ENCODE peak calls at places on chromosomes 7 and 10, in six cellular contexts. One of them, this sample, is unnamed.
A peak's percentile ranks its signal among the peaks of the same experiment; 100 is the strongest.

GRCh38 chr7:79461660-79462059 is 8.2 kb upstream of the MAGI2 start:
- DNase-seq in endodermal cell: no peak
- DNase-seq in IMR-90: peak; percentile 91
- DNase-seq in PC-9: no peak
- DNase-seq in hepatocyte: peak; percentile 55
- DNase-seq in AG04450: peak; percentile 33
- DNase-seq in this sample: peak; percentile 66

GRCh38 chr7:64799-65430 is 127.5 kb upstream of the FAM20C start:
- DNase-seq in AG04450: no peak
- DNase-seq in endodermal cell: no peak
- DNase-seq in PC-9: no peak
- DNase-seq in hepatocyte: no peak
- DNase-seq in IMR-90: no peak
- DNase-seq in this sample: no peak

GRCh38 chr7:107644704-107645083 is 15.9 kb upstream of the SLC26A4 start:
- DNase-seq in AG04450: no peak
- DNase-seq in endodermal cell: no peak
- DNase-seq in IMR-90: peak; percentile 31
- DNase-seq in hepatocyte: no peak
- DNase-seq in PC-9: no peak
- DNase-seq in this sample: no peak

GRCh38 chr10:120039066-120039465 is 146.5 kb downstream of the SEC23IP start:
- DNase-seq in IMR-90: no peak
- DNase-seq in PC-9: no peak
- DNase-seq in endodermal cell: no peak
- DNase-seq in hepatocyte: no peak
- DNase-seq in AG04450: no peak
- DNase-seq in this sample: no peak

GRCh38 chr7:143385891-143386781 is 5.0 kb downstream of the ZYX start:
- DNase-seq in IMR-90: no peak
- DNase-seq in hepatocyte: no peak
- DNase-seq in AG04450: no peak
- DNase-seq in PC-9: no peak
- DNase-seq in endodermal cell: peak; percentile 49
- DNase-seq in this sample: peak; percentile 43

GRCh38 chr7:51602321-51602720 is 285.7 kb upstream of the COBL start:
- DNase-seq in AG04450: no peak
- DNase-seq in PC-9: no peak
- DNase-seq in IMR-90: no peak
- DNase-seq in endodermal cell: peak; percentile 19
- DNase-seq in hepatocyte: no peak
- DNase-seq in this sample: no peak

GRCh38 chr7:45407730-45408406 is 166.3 kb upstream of the ADCY1 start:
- DNase-seq in hepatocyte: no peak
- DNase-seq in IMR-90: no peak
- DNase-seq in AG04450: no peak
- DNase-seq in PC-9: no peak
- DNase-seq in endodermal cell: peak; percentile 83
- DNase-seq in this sample: no peak

GRCh38 chr7:378041-378420 is 88.1 kb downstream of the FOXL3 start:
- DNase-seq in hepatocyte: no peak
- DNase-seq in endodermal cell: peak; percentile 23
- DNase-seq in PC-9: no peak
- DNase-seq in AG04450: no peak
- DNase-seq in IMR-90: no peak
- DNase-seq in this sample: no peak

GRCh38 chr7:7183833-7184463 is 1.6 kb downstream of the C1GALT1 start:
- DNase-seq in PC-9: no peak
- DNase-seq in AG04450: no peak
- DNase-seq in hepatocyte: no peak
- DNase-seq in endodermal cell: no peak
- DNase-seq in IMR-90: no peak
- DNase-seq in this sample: no peak

GRCh38 chr7:47990592-47990991 is 11.2 kb upstream of the HUS1 start:
- DNase-seq in IMR-90: no peak
- DNase-seq in hepatocyte: no peak
- DNase-seq in PC-9: no peak
- DNase-seq in AG04450: no peak
- DNase-seq in endodermal cell: no peak
- DNase-seq in this sample: no peak

GRCh38 chr7:47991741-47992311 is 12.4 kb upstream of the HUS1 start:
- DNase-seq in endodermal cell: peak; percentile 96
- DNase-seq in PC-9: peak; percentile 87
- DNase-seq in IMR-90: peak; percentile 51
- DNase-seq in AG04450: no peak
- DNase-seq in hepatocyte: peak; percentile 87
- DNase-seq in this sample: peak; percentile 63

GRCh38 chr7:47992446-47992845 is 13.0 kb upstream of the HUS1 start:
- DNase-seq in PC-9: no peak
- DNase-seq in endodermal cell: no peak
- DNase-seq in AG04450: no peak
- DNase-seq in hepatocyte: no peak
- DNase-seq in IMR-90: no peak
- DNase-seq in this sample: no peak

GRCh38 chr7:47988496-47989386 is 9.3 kb upstream of the HUS1 start:
- DNase-seq in PC-9: no peak
- DNase-seq in endodermal cell: no peak
- DNase-seq in AG04450: no peak
- DNase-seq in IMR-90: peak; percentile 5
- DNase-seq in hepatocyte: no peak
- DNase-seq in this sample: peak; percentile 13

DNA sequence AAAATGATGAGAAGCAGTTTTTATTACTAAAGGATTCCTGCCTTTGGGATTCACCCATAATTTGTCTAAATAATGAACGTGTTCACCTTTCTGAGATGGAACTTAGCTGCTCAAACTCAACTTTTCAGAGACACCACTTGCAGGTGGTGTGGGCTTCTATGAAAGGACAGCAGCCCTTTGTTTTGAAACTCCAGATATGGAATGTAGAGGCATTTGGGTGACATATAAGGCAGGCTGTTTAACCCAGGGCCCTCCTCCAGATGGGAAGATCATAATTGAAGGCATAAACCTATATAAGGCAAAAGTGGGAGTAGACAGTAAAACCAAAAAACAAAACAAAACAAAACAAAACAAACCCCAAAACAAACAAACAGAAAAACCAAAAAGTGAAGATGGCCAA is 11.9 kb upstream of the HUS1 start:
- DNase-seq in IMR-90: no peak
- DNase-seq in PC-9: no peak
- DNase-seq in hepatocyte: no peak
- DNase-seq in AG04450: no peak
- DNase-seq in endodermal cell: no peak
- DNase-seq in this sample: no peak
- H3K4me3 ChIP-seq in IMR-90: no peak overlapping the region
- H3K4me3 ChIP-seq in PC-9: peak overlapping the region; percentile 61
- H3K4me3 ChIP-seq in hepatocyte: no peak overlapping the region
- H3K4me3 ChIP-seq in AG04450: no peak overlapping the region
- H3K4me3 ChIP-seq in endodermal cell: no peak overlapping the region
- H3K4me3 ChIP-seq in this sample: no peak overlapping the region

DNA sequence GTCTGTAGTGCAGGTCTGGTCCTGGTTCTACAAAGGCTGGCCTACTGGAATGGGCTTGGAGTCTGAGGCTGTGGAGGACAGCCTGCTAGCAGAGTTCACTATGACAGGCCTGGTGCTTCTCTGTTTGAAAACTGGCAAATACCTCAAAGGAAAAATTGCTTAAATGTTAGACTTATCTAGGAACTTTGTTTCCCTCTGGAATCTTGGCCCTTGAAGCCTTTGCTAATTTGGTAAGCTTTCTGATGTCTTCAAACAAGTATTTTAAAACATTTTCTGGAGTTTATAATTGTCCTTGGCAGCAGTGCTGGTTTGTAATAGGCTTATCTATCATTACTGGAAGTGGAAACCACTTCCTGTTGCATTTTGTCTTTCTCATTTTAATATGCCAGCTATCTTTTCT is 139.7 kb downstream of the TMEM26 start:
- DNase-seq in PC-9: no peak
- DNase-seq in IMR-90: peak; percentile 30
- DNase-seq in hepatocyte: no peak
- DNase-seq in endodermal cell: no peak
- DNase-seq in AG04450: no peak
- DNase-seq in this sample: no peak
- H3K27ac ChIP-seq in PC-9: no peak overlapping the region
- H3K27ac ChIP-seq in IMR-90: peak overlapping the region; percentile 45
- H3K27ac ChIP-seq in hepatocyte: peak overlapping the region; percentile 14
- H3K27ac ChIP-seq in endodermal cell: no peak overlapping the region
- H3K27ac ChIP-seq in AG04450: no peak overlapping the region
- H3K27ac ChIP-seq in this sample: no peak overlapping the region

GRCh38 chr7:116582164-116582732 is 57.4 kb downstream of the CAV1 start:
- DNase-seq in AG04450: no peak
- DNase-seq in PC-9: no peak
- DNase-seq in hepatocyte: no peak
- DNase-seq in IMR-90: peak; percentile 74
- DNase-seq in endodermal cell: no peak
- DNase-seq in this sample: peak; percentile 61

GRCh38 chr7:116578526-116578925 is 53.7 kb downstream of the CAV1 start:
- DNase-seq in AG04450: no peak
- DNase-seq in endodermal cell: no peak
- DNase-seq in IMR-90: no peak
- DNase-seq in PC-9: no peak
- DNase-seq in hepatocyte: no peak
- DNase-seq in this sample: no peak

GRCh38 chr7:116579322-116579721 is 54.5 kb downstream of the CAV1 start:
- DNase-seq in endodermal cell: no peak
- DNase-seq in hepatocyte: no peak
- DNase-seq in IMR-90: no peak
- DNase-seq in PC-9: no peak
- DNase-seq in AG04450: no peak
- DNase-seq in this sample: no peak

GRCh38 chr7:116577320-116577871 is 52.6 kb downstream of the CAV1 start:
- DNase-seq in endodermal cell: no peak
- DNase-seq in IMR-90: peak; percentile 62
- DNase-seq in AG04450: no peak
- DNase-seq in hepatocyte: no peak
- DNase-seq in PC-9: no peak
- DNase-seq in this sample: peak; percentile 27

GRCh38 chr7:116579835-116580234 is 55.0 kb downstream of the CAV1 start:
- DNase-seq in AG04450: no peak
- DNase-seq in hepatocyte: no peak
- DNase-seq in IMR-90: no peak
- DNase-seq in PC-9: no peak
- DNase-seq in endodermal cell: no peak
- DNase-seq in this sample: no peak
- TF ChIP-seq CTCF in AG04450: no peak
- TF ChIP-seq CTCF in hepatocyte: no peak
- TF ChIP-seq CTCF in IMR-90: no peak
- TF ChIP-seq CTCF in PC-9: no peak
- TF ChIP-seq CTCF in endodermal cell: no peak
- TF ChIP-seq CTCF in this sample: no peak

GRCh38 chr10:111347386-111348005 is 270.7 kb downstream of the ADRA2A start:
- DNase-seq in AG04450: no peak
- DNase-seq in PC-9: no peak
- DNase-seq in hepatocyte: peak; percentile 45
- DNase-seq in IMR-90: no peak
- DNase-seq in endodermal cell: no peak
- DNase-seq in this sample: no peak
- H3K4me3 ChIP-seq in AG04450: no peak overlapping the region
- H3K4me3 ChIP-seq in PC-9: no peak overlapping the region
- H3K4me3 ChIP-seq in hepatocyte: no peak overlapping the region
- H3K4me3 ChIP-seq in IMR-90: no peak overlapping the region
- H3K4me3 ChIP-seq in endodermal cell: no peak overlapping the region
- H3K4me3 ChIP-seq in this sample: no peak overlapping the region

This sample was measured in brain microvascular endothelial cell.